ENCODE peak calls at places on chromosomes 12 and 14, in ten cellular contexts. One of them, this sample, is unnamed.
A peak's percentile ranks its signal among the peaks of the same experiment; 100 is the strongest.

GRCh38 chr12:57171668-57172067 is 24.2 kb upstream of the LRP1-AS start:
- DNase-seq in H9: no peak
- DNase-seq in IMR-90: peak; percentile 84
- DNase-seq in DND-41: no peak
- DNase-seq in adipocyte: peak; percentile 65
- DNase-seq in PC-3: no peak
- DNase-seq in fibroblast of lung: peak; percentile 53
- DNase-seq in trophoblast cell: no peak
- DNase-seq in SK-N-SH: no peak
- DNase-seq in GM23248: peak; percentile 93
- DNase-seq in this sample: no peak

GRCh38 chr14:104134061-104134965 is 4.1 kb upstream of the KIF26A start:
- DNase-seq in DND-41: no peak
- DNase-seq in PC-3: no peak
- DNase-seq in GM23248: no peak
- DNase-seq in trophoblast cell: no peak
- DNase-seq in SK-N-SH: peak; percentile 20
- DNase-seq in H9: peak; percentile 29
- DNase-seq in IMR-90: no peak
- DNase-seq in adipocyte: no peak
- DNase-seq in fibroblast of lung: no peak
- DNase-seq in this sample: peak; percentile 37

GRCh38 chr12:118302053-118302452 is 70.7 kb downstream of the TAOK3 start:
- DNase-seq in DND-41: no peak
- DNase-seq in SK-N-SH: no peak
- DNase-seq in H9: no peak
- DNase-seq in PC-3: peak; percentile 99
- DNase-seq in adipocyte: peak; percentile 51
- DNase-seq in GM23248: peak; percentile 54
- DNase-seq in fibroblast of lung: peak; percentile 41
- DNase-seq in trophoblast cell: peak; percentile 77
- DNase-seq in IMR-90: peak; percentile 53
- DNase-seq in this sample: no peak

GRCh38 chr12:4742421-4742970 is 22.3 kb downstream of the GALNT8 start:
- DNase-seq in trophoblast cell: no peak
- DNase-seq in adipocyte: no peak
- DNase-seq in PC-3: no peak
- DNase-seq in H9: no peak
- DNase-seq in GM23248: no peak
- DNase-seq in SK-N-SH: no peak
- DNase-seq in IMR-90: no peak
- DNase-seq in fibroblast of lung: no peak
- DNase-seq in DND-41: no peak
- DNase-seq in this sample: no peak

GRCh38 chr14:101922866-101923265 is 41.5 kb upstream of the DYNC1H1 start:
- DNase-seq in adipocyte: no peak
- DNase-seq in PC-3: no peak
- DNase-seq in DND-41: no peak
- DNase-seq in fibroblast of lung: no peak
- DNase-seq in trophoblast cell: no peak
- DNase-seq in H9: no peak
- DNase-seq in SK-N-SH: no peak
- DNase-seq in IMR-90: no peak
- DNase-seq in GM23248: no peak
- DNase-seq in this sample: no peak

GRCh38 chr14:24858684-24859083 is 191.3 kb downstream of the STXBP6 start:
- DNase-seq in adipocyte: no peak
- DNase-seq in GM23248: no peak
- DNase-seq in SK-N-SH: no peak
- DNase-seq in DND-41: no peak
- DNase-seq in trophoblast cell: no peak
- DNase-seq in fibroblast of lung: no peak
- DNase-seq in IMR-90: no peak
- DNase-seq in PC-3: no peak
- DNase-seq in H9: no peak
- DNase-seq in this sample: no peak

GRCh38 chr12:24561882-24562760 is 386.8 kb downstream of the BCAT1 start:
- DNase-seq in PC-3: no peak
- DNase-seq in IMR-90: peak; percentile 62
- DNase-seq in H9: peak; percentile 87
- DNase-seq in SK-N-SH: peak; percentile 75
- DNase-seq in adipocyte: peak; percentile 59
- DNase-seq in fibroblast of lung: peak; percentile 77
- DNase-seq in DND-41: no peak
- DNase-seq in GM23248: peak; percentile 50
- DNase-seq in trophoblast cell: no peak
- DNase-seq in this sample: peak; percentile 84

GRCh38 chr14:67137744-67138371 is 51.4 kb upstream of the GARIN2 start:
- DNase-seq in trophoblast cell: no peak
- DNase-seq in fibroblast of lung: peak; percentile 16
- DNase-seq in PC-3: peak; percentile 53
- DNase-seq in adipocyte: peak; percentile 46
- DNase-seq in DND-41: no peak
- DNase-seq in H9: no peak
- DNase-seq in IMR-90: peak; percentile 22
- DNase-seq in SK-N-SH: peak; percentile 13
- DNase-seq in GM23248: peak; percentile 49
- DNase-seq in this sample: no peak

GRCh38 chr14:31937730-31938346 is 139.3 kb upstream of the ARHGAP5 start:
- DNase-seq in IMR-90: peak; percentile 86
- DNase-seq in SK-N-SH: no peak
- DNase-seq in H9: no peak
- DNase-seq in adipocyte: peak; percentile 49
- DNase-seq in GM23248: peak; percentile 95
- DNase-seq in PC-3: peak; percentile 94
- DNase-seq in fibroblast of lung: peak; percentile 87
- DNase-seq in trophoblast cell: peak; percentile 88
- DNase-seq in DND-41: peak; percentile 29
- DNase-seq in this sample: no peak

GRCh38 chr14:100384819-100385813 is 62.0 kb downstream of the SLC25A47 start:
- DNase-seq in SK-N-SH: peak; percentile 67
- DNase-seq in PC-3: peak; percentile 75
- DNase-seq in adipocyte: peak; percentile 83
- DNase-seq in DND-41: no peak
- DNase-seq in trophoblast cell: no peak
- DNase-seq in H9: no peak
- DNase-seq in IMR-90: peak; percentile 81
- DNase-seq in GM23248: peak; percentile 81
- DNase-seq in fibroblast of lung: peak; percentile 75
- DNase-seq in this sample: peak; percentile 44

GRCh38 chr14:53875337-53875897 is 81.2 kb downstream of the BMP4 start:
- DNase-seq in adipocyte: peak; percentile 38
- DNase-seq in SK-N-SH: no peak
- DNase-seq in H9: no peak
- DNase-seq in fibroblast of lung: peak; percentile 17
- DNase-seq in GM23248: no peak
- DNase-seq in DND-41: no peak
- DNase-seq in IMR-90: no peak
- DNase-seq in PC-3: no peak
- DNase-seq in trophoblast cell: no peak
- DNase-seq in this sample: no peak

GRCh38 chr14:68327231-68327630 is 465.6 kb downstream of the ZFP36L1 start:
- DNase-seq in PC-3: no peak
- DNase-seq in DND-41: no peak
- DNase-seq in SK-N-SH: no peak
- DNase-seq in H9: no peak
- DNase-seq in IMR-90: no peak
- DNase-seq in adipocyte: no peak
- DNase-seq in fibroblast of lung: no peak
- DNase-seq in GM23248: no peak
- DNase-seq in trophoblast cell: no peak
- DNase-seq in this sample: no peak

GRCh38 chr12:57610553-57611115 is 601 bp upstream of the ARHGEF25 start:
- DNase-seq in H9: no peak
- DNase-seq in IMR-90: no peak
- DNase-seq in trophoblast cell: no peak
- DNase-seq in SK-N-SH: peak; percentile 85
- DNase-seq in fibroblast of lung: no peak
- DNase-seq in DND-41: no peak
- DNase-seq in PC-3: no peak
- DNase-seq in adipocyte: no peak
- DNase-seq in GM23248: peak; percentile 45
- DNase-seq in this sample: peak; percentile 61

DNA sequence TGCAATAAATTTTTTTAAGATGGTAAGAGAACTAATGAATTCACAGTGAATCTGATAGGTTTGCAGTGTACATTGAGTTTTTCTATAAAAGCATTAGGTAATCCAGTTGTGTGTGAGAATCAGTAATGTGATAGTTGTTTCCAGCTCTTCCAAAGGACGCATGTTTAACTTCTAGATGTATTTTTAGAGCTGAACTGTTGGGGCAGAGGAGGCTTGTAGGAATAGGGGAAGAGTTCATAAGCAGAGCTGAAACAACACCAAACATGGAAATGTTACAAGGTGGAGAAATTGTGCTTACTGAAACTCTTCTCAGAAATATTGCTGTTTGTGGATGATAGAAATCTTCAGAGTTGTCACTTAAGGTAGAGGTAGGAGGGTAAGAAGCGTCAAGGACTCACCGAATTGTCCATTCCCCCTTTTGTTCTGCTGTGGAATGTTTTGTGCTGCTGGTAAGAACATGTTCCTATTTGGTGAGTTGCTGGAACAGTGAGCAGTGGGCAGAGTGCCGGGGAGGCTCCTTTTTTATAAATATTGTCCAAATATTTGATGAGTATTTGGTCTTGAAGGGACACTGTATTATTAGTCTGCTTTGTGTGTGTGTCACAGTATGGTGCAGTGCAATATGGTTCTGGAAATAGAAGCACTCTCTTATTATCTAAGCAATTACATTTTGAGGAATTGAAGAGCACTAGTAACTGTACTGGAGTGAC is 76.7 kb downstream of the ANO6 start:
- DNase-seq in GM23248: no peak
- DNase-seq in fibroblast of lung: no peak
- DNase-seq in SK-N-SH: no peak
- DNase-seq in trophoblast cell: no peak
- DNase-seq in IMR-90: peak; percentile 29
- DNase-seq in DND-41: no peak
- DNase-seq in H9: no peak
- DNase-seq in PC-3: no peak
- DNase-seq in adipocyte: no peak
- DNase-seq in this sample: no peak
- H3K4me1 ChIP-seq in GM23248: peaks cover 15% of the 10 kb centered on the region
- H3K4me1 ChIP-seq in fibroblast of lung: peaks cover 5% of the 10 kb centered on the region
- H3K4me1 ChIP-seq in SK-N-SH: peaks cover 12% of the 10 kb centered on the region
- H3K4me1 ChIP-seq in trophoblast cell: peaks cover 3% of the 10 kb centered on the region
- H3K4me1 ChIP-seq in IMR-90: peaks cover 3% of the 10 kb centered on the region
- H3K4me1 ChIP-seq in DND-41: no peaks in the 10 kb centered on the region
- H3K4me1 ChIP-seq in H9: no peaks in the 10 kb centered on the region
- H3K4me1 ChIP-seq in PC-3: peaks cover 12% of the 10 kb centered on the region
- H3K4me1 ChIP-seq in adipocyte: peaks cover 38% of the 10 kb centered on the region
- H3K4me1 ChIP-seq in this sample: no peaks in the 10 kb centered on the region

DNA sequence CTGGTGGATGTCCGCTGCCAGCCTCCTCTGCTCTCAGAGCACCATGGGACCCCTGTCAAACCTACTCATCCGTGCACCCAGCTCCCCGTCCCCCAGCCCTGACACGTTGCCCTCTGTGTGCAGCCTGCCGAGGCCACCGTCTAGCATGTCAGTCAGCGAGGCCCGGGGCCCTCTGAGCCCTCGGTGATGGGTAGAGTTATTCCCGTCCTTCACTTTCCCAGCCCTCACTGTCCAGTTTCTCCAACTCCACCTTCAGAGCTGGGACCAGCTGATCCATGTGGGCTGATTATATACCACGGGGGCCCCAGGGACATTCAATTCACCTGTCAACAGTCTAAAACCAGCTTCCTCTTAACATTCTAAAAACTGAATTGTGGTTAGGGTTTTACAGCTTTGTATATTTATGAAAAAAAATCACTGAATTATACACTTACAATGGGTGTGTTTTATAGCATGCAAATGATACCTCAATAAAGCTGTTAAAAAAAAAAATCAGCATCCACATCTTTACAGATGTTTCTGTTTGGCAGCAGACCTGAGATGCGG is 61.3 kb downstream of the CCDC88C start:
- DNase-seq in GM23248: no peak
- DNase-seq in adipocyte: no peak
- DNase-seq in PC-3: no peak
- DNase-seq in H9: no peak
- DNase-seq in trophoblast cell: no peak
- DNase-seq in fibroblast of lung: no peak
- DNase-seq in IMR-90: no peak
- DNase-seq in SK-N-SH: no peak
- DNase-seq in DND-41: no peak
- DNase-seq in this sample: no peak
- H3K9ac ChIP-seq in GM23248: no peak overlapping the region
- H3K9ac ChIP-seq in adipocyte: no peak overlapping the region
- H3K9ac ChIP-seq in PC-3: no peak overlapping the region
- H3K9ac ChIP-seq in H9: no peak overlapping the region
- H3K9ac ChIP-seq in trophoblast cell: no peak overlapping the region
- H3K9ac ChIP-seq in fibroblast of lung: no peak overlapping the region
- H3K9ac ChIP-seq in IMR-90: no peak overlapping the region
- H3K9ac ChIP-seq in SK-N-SH: no peak overlapping the region
- H3K9ac ChIP-seq in DND-41: no peak overlapping the region
- H3K9ac ChIP-seq in this sample: no peak overlapping the region

DNA sequence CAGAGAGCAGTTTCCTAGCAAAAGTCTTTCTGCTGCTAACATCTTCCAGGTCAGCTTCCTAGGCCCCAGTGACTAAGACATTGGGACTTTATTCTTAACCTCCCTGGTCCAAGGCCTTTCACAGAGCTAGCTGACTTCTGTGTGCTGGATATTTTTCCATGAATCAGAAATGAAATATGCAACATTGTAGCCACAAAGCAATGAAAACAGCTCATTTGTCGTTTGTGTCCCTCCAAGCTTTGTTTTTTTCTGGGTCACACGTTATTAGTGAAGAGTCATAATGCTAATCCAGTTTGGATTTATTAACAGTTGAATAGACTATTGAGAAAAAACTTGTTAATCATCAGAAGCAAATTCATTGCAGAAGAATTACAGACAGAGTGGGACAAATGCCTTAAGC is 82.4 kb downstream of the ARF6 start:
- DNase-seq in GM23248: peak; percentile 95
- DNase-seq in trophoblast cell: peak; percentile 48
- DNase-seq in adipocyte: peak; percentile 89
- DNase-seq in SK-N-SH: no peak
- DNase-seq in H9: no peak
- DNase-seq in IMR-90: peak; percentile 93
- DNase-seq in fibroblast of lung: peak; percentile 97
- DNase-seq in PC-3: peak; percentile 96
- DNase-seq in DND-41: no peak
- DNase-seq in this sample: no peak
- H3K4me1 ChIP-seq in GM23248: peaks cover 63% of the 10 kb centered on the region
- H3K4me1 ChIP-seq in trophoblast cell: peaks cover 18% of the 10 kb centered on the region
- H3K4me1 ChIP-seq in adipocyte: peaks cover 58% of the 10 kb centered on the region
- H3K4me1 ChIP-seq in SK-N-SH: peaks cover 48% of the 10 kb centered on the region
- H3K4me1 ChIP-seq in H9: no peaks in the 10 kb centered on the region
- H3K4me1 ChIP-seq in IMR-90: peaks cover 29% of the 10 kb centered on the region
- H3K4me1 ChIP-seq in fibroblast of lung: peaks cover 35% of the 10 kb centered on the region
- H3K4me1 ChIP-seq in PC-3: peaks cover 67% of the 10 kb centered on the region
- H3K4me1 ChIP-seq in DND-41: no peaks in the 10 kb centered on the region
- H3K4me1 ChIP-seq in this sample: peaks cover 13% of the 10 kb centered on the region

DNA sequence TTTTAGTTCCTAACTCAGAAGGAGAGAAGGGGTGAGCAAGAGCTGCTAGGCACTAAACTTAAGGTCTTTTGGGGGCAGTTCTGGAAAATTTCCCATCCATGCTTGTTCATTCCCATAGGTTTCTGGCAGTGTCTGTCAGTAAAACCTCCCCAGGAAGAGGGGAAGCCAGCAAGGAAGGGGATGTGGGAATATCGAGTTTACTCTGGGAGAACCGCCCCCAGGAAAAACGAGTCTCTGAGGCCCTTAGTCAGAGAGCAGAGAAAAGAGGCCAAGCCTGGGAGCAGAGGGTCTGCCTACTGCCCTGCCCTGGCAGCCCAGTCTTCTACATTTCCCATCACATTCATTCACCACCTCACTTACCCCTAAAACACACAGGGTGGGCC is 55.9 kb downstream of the TMCC3 start:
- DNase-seq in fibroblast of lung: no peak
- DNase-seq in DND-41: no peak
- DNase-seq in IMR-90: no peak
- DNase-seq in adipocyte: no peak
- DNase-seq in SK-N-SH: no peak
- DNase-seq in GM23248: no peak
- DNase-seq in PC-3: peak; percentile 76
- DNase-seq in trophoblast cell: no peak
- DNase-seq in H9: no peak
- DNase-seq in this sample: no peak
- H3K9ac ChIP-seq in fibroblast of lung: no peak overlapping the region
- H3K9ac ChIP-seq in DND-41: no peak overlapping the region
- H3K9ac ChIP-seq in IMR-90: no peak overlapping the region
- H3K9ac ChIP-seq in adipocyte: no peak overlapping the region
- H3K9ac ChIP-seq in SK-N-SH: no peak overlapping the region
- H3K9ac ChIP-seq in GM23248: no peak overlapping the region
- H3K9ac ChIP-seq in PC-3: peak overlapping the region; percentile 41
- H3K9ac ChIP-seq in trophoblast cell: no peak overlapping the region
- H3K9ac ChIP-seq in H9: no peak overlapping the region
- H3K9ac ChIP-seq in this sample: no peak overlapping the region